ENCODE peak calls at places on chromosomes 4 and X, in ten cellular contexts. One of them, this sample, is unnamed.
A peak's percentile ranks its signal among the peaks of the same experiment; 100 is the strongest.

GRCh38 chr4:187711586-187711985 is 284.0 kb upstream of the ZFP42 start:
- DNase-seq in heart left ventricle: no peak
- DNase-seq in K562: no peak
- DNase-seq in astrocyte: no peak
- DNase-seq in CD8-positive, alpha-beta memory T cell: no peak
- DNase-seq in CD4-positive, CD25-positive, alpha-beta regulatory T cell: no peak
- DNase-seq in fibroblast of lung: no peak
- DNase-seq in tibial artery: no peak
- DNase-seq in H1: no peak
- DNase-seq in prostate gland: no peak
- DNase-seq in this sample: no peak

GRCh38 chr4:156362581-156362980 is 408.9 kb upstream of the CTSO start:
- DNase-seq in fibroblast of lung: peak; percentile 45
- DNase-seq in H1: no peak
- DNase-seq in K562: no peak
- DNase-seq in prostate gland: no peak
- DNase-seq in astrocyte: peak; percentile 54
- DNase-seq in CD8-positive, alpha-beta memory T cell: no peak
- DNase-seq in tibial artery: no peak
- DNase-seq in CD4-positive, CD25-positive, alpha-beta regulatory T cell: no peak
- DNase-seq in heart left ventricle: no peak
- DNase-seq in this sample: no peak

GRCh38 chr4:110132822-110133719 is 65.3 kb downstream of the ELOVL6 start:
- DNase-seq in prostate gland: no peak
- DNase-seq in K562: no peak
- DNase-seq in CD8-positive, alpha-beta memory T cell: no peak
- DNase-seq in astrocyte: no peak
- DNase-seq in fibroblast of lung: no peak
- DNase-seq in H1: no peak
- DNase-seq in tibial artery: no peak
- DNase-seq in CD4-positive, CD25-positive, alpha-beta regulatory T cell: no peak
- DNase-seq in heart left ventricle: no peak
- DNase-seq in this sample: peak; percentile 90

GRCh38 chr4:53522334-53522733 is 69.0 kb downstream of the LNX1 start:
- DNase-seq in prostate gland: peak; percentile 56
- DNase-seq in CD4-positive, CD25-positive, alpha-beta regulatory T cell: no peak
- DNase-seq in K562: no peak
- DNase-seq in tibial artery: no peak
- DNase-seq in H1: no peak
- DNase-seq in CD8-positive, alpha-beta memory T cell: no peak
- DNase-seq in heart left ventricle: no peak
- DNase-seq in astrocyte: no peak
- DNase-seq in fibroblast of lung: no peak
- DNase-seq in this sample: no peak

GRCh38 chrX:101550362-101550761 is at the start of gene ARMCX1:
- DNase-seq in heart left ventricle: peak; percentile 83
- DNase-seq in CD8-positive, alpha-beta memory T cell: peak; percentile 6
- DNase-seq in tibial artery: peak; percentile 86
- DNase-seq in fibroblast of lung: peak; percentile 83
- DNase-seq in K562: peak; percentile 14
- DNase-seq in prostate gland: peak; percentile 60
- DNase-seq in astrocyte: peak; percentile 67
- DNase-seq in CD4-positive, CD25-positive, alpha-beta regulatory T cell: no peak
- DNase-seq in H1: peak; percentile 53
- DNase-seq in this sample: peak; percentile 26

GRCh38 chr4:31068257-31069075 is 348.3 kb downstream of the PCDH7 start:
- DNase-seq in astrocyte: no peak
- DNase-seq in H1: no peak
- DNase-seq in tibial artery: no peak
- DNase-seq in fibroblast of lung: no peak
- DNase-seq in heart left ventricle: no peak
- DNase-seq in prostate gland: no peak
- DNase-seq in CD8-positive, alpha-beta memory T cell: no peak
- DNase-seq in CD4-positive, CD25-positive, alpha-beta regulatory T cell: no peak
- DNase-seq in K562: no peak
- DNase-seq in this sample: no peak

GRCh38 chr4:24965627-24966026 is 52.8 kb upstream of the CCDC149 start:
- DNase-seq in CD8-positive, alpha-beta memory T cell: no peak
- DNase-seq in prostate gland: no peak
- DNase-seq in K562: peak; percentile 71
- DNase-seq in CD4-positive, CD25-positive, alpha-beta regulatory T cell: peak; percentile 0
- DNase-seq in H1: peak; percentile 57
- DNase-seq in heart left ventricle: no peak
- DNase-seq in astrocyte: no peak
- DNase-seq in tibial artery: no peak
- DNase-seq in fibroblast of lung: peak; percentile 4
- DNase-seq in this sample: no peak

GRCh38 chr4:184318852-184319251 is 101.2 kb upstream of the ENPP6 start:
- DNase-seq in K562: no peak
- DNase-seq in tibial artery: no peak
- DNase-seq in CD4-positive, CD25-positive, alpha-beta regulatory T cell: no peak
- DNase-seq in heart left ventricle: no peak
- DNase-seq in astrocyte: no peak
- DNase-seq in fibroblast of lung: no peak
- DNase-seq in prostate gland: no peak
- DNase-seq in H1: peak; percentile 26
- DNase-seq in CD8-positive, alpha-beta memory T cell: no peak
- DNase-seq in this sample: no peak

GRCh38 chrX:6660567-6661252 is 125.8 kb upstream of the VCX3A start:
- DNase-seq in prostate gland: no peak
- DNase-seq in CD4-positive, CD25-positive, alpha-beta regulatory T cell: no peak
- DNase-seq in CD8-positive, alpha-beta memory T cell: no peak
- DNase-seq in heart left ventricle: no peak
- DNase-seq in K562: no peak
- DNase-seq in astrocyte: no peak
- DNase-seq in fibroblast of lung: no peak
- DNase-seq in tibial artery: no peak
- DNase-seq in H1: no peak
- DNase-seq in this sample: no peak

GRCh38 chr4:30460818-30461217 is 259.4 kb upstream of the PCDH7 start:
- DNase-seq in tibial artery: no peak
- DNase-seq in H1: no peak
- DNase-seq in prostate gland: no peak
- DNase-seq in fibroblast of lung: no peak
- DNase-seq in CD4-positive, CD25-positive, alpha-beta regulatory T cell: no peak
- DNase-seq in CD8-positive, alpha-beta memory T cell: no peak
- DNase-seq in K562: no peak
- DNase-seq in astrocyte: no peak
- DNase-seq in heart left ventricle: no peak
- DNase-seq in this sample: no peak

GRCh38 chr4:151921371-151921770 is 160.6 kb upstream of the GATB start:
- DNase-seq in tibial artery: no peak
- DNase-seq in prostate gland: no peak
- DNase-seq in heart left ventricle: no peak
- DNase-seq in K562: no peak
- DNase-seq in CD8-positive, alpha-beta memory T cell: no peak
- DNase-seq in fibroblast of lung: no peak
- DNase-seq in H1: no peak
- DNase-seq in CD4-positive, CD25-positive, alpha-beta regulatory T cell: no peak
- DNase-seq in astrocyte: peak; percentile 10
- DNase-seq in this sample: no peak

GRCh38 chrX:121570072-121570841 is 522.8 kb downstream of the GLUD2 start:
- DNase-seq in prostate gland: no peak
- DNase-seq in H1: no peak
- DNase-seq in CD8-positive, alpha-beta memory T cell: no peak
- DNase-seq in heart left ventricle: no peak
- DNase-seq in tibial artery: no peak
- DNase-seq in CD4-positive, CD25-positive, alpha-beta regulatory T cell: no peak
- DNase-seq in astrocyte: no peak
- DNase-seq in fibroblast of lung: no peak
- DNase-seq in K562: no peak
- DNase-seq in this sample: no peak

GRCh38 chr4:156939801-156940200 is 31.8 kb downstream of the PDGFC start:
- DNase-seq in fibroblast of lung: peak; percentile 72
- DNase-seq in H1: no peak
- DNase-seq in tibial artery: no peak
- DNase-seq in CD8-positive, alpha-beta memory T cell: no peak
- DNase-seq in astrocyte: no peak
- DNase-seq in CD4-positive, CD25-positive, alpha-beta regulatory T cell: no peak
- DNase-seq in prostate gland: no peak
- DNase-seq in K562: no peak
- DNase-seq in heart left ventricle: no peak
- DNase-seq in this sample: no peak

GRCh38 chrX:22541926-22542325 is 269.2 kb downstream of the CBLL2 start:
- DNase-seq in prostate gland: no peak
- DNase-seq in CD4-positive, CD25-positive, alpha-beta regulatory T cell: no peak
- DNase-seq in H1: no peak
- DNase-seq in tibial artery: no peak
- DNase-seq in CD8-positive, alpha-beta memory T cell: no peak
- DNase-seq in heart left ventricle: no peak
- DNase-seq in fibroblast of lung: no peak
- DNase-seq in astrocyte: peak; percentile 50
- DNase-seq in K562: no peak
- DNase-seq in this sample: no peak

GRCh38 chrX:118761950-118762725 is 34.7 kb downstream of the IL13RA1 start:
- DNase-seq in prostate gland: no peak
- DNase-seq in K562: peak; percentile 8
- DNase-seq in H1: no peak
- DNase-seq in astrocyte: no peak
- DNase-seq in tibial artery: no peak
- DNase-seq in heart left ventricle: no peak
- DNase-seq in fibroblast of lung: no peak
- DNase-seq in CD4-positive, CD25-positive, alpha-beta regulatory T cell: no peak
- DNase-seq in CD8-positive, alpha-beta memory T cell: no peak
- DNase-seq in this sample: no peak

GRCh38 chrX:140360924-140361323 is 143.9 kb downstream of the SOX3 start:
- DNase-seq in CD8-positive, alpha-beta memory T cell: no peak
- DNase-seq in H1: no peak
- DNase-seq in CD4-positive, CD25-positive, alpha-beta regulatory T cell: no peak
- DNase-seq in astrocyte: no peak
- DNase-seq in heart left ventricle: no peak
- DNase-seq in K562: no peak
- DNase-seq in fibroblast of lung: no peak
- DNase-seq in prostate gland: no peak
- DNase-seq in tibial artery: no peak
- DNase-seq in this sample: no peak
- H3K4me3 ChIP-seq in CD8-positive, alpha-beta memory T cell: no peak overlapping the region
- H3K4me3 ChIP-seq in H1: no peak overlapping the region
- H3K4me3 ChIP-seq in CD4-positive, CD25-positive, alpha-beta regulatory T cell: no peak overlapping the region
- H3K4me3 ChIP-seq in astrocyte: no peak overlapping the region
- H3K4me3 ChIP-seq in heart left ventricle: no peak overlapping the region
- H3K4me3 ChIP-seq in K562: no peak overlapping the region
- H3K4me3 ChIP-seq in fibroblast of lung: no peak overlapping the region
- H3K4me3 ChIP-seq in prostate gland: no peak overlapping the region
- H3K4me3 ChIP-seq in tibial artery: no peak overlapping the region
- H3K4me3 ChIP-seq in this sample: no peak overlapping the region

GRCh38 chr4:6546681-6547447 is 28.1 kb upstream of the MAN2B2 start:
- DNase-seq in K562: peak; percentile 84
- DNase-seq in prostate gland: peak; percentile 33
- DNase-seq in H1: peak; percentile 69
- DNase-seq in CD4-positive, CD25-positive, alpha-beta regulatory T cell: peak; percentile 45
- DNase-seq in CD8-positive, alpha-beta memory T cell: peak; percentile 45
- DNase-seq in fibroblast of lung: peak; percentile 78
- DNase-seq in heart left ventricle: no peak
- DNase-seq in tibial artery: no peak
- DNase-seq in astrocyte: peak; percentile 65
- DNase-seq in this sample: peak; percentile 55
- H3K27ac ChIP-seq in K562: no peak overlapping the region
- H3K27ac ChIP-seq in prostate gland: no peak overlapping the region
- H3K27ac ChIP-seq in H1: no peak overlapping the region
- H3K27ac ChIP-seq in CD4-positive, CD25-positive, alpha-beta regulatory T cell: no peak overlapping the region
- H3K27ac ChIP-seq in CD8-positive, alpha-beta memory T cell: no peak overlapping the region
- H3K27ac ChIP-seq in fibroblast of lung: no peak overlapping the region
- H3K27ac ChIP-seq in heart left ventricle: no peak overlapping the region
- H3K27ac ChIP-seq in tibial artery: no peak overlapping the region
- H3K27ac ChIP-seq in astrocyte: no peak overlapping the region
- H3K27ac ChIP-seq in this sample: no peak overlapping the region

DNA sequence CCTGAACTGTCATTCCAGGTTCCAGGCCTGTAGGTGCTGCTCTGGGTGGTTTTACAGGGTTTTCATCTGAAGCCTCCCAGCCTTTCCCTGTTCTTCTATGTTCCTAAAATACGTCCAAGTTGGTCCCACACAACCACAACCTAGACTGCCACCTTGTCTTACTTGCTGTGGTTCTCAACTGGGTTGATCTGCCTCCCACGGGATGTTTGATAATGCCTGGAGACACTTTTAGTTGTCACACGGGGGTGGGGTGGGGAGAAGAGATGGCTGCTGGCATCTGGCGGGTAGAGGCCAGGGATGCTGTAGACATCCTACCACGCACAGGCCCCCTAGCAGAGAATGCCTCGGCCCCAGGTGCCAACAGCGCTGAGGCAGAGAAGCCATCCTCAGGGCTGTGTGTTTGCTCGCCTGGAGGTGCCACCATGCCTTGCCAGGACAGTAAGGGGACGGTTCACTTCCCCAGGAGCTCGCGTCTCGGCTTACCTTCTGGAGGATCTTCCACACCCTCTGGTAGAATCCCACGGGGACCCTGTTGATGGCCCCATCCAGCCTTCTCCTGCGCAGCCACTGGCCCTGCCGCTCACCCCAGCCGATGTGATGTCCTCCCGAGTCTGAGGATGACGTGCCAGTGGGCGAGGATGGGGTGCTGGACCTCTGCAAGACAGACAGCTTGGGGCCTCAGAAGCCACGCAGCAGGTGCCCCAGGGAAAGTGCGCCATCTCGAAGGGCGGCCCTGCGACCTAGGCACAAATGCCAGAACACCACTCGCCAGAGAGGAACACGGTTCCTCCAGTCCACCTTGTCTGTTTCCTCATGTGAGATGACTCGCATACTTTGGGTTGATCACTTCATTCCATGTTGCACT is 87.0 kb downstream of the PHKA2 start:
- DNase-seq in fibroblast of lung: no peak
- DNase-seq in heart left ventricle: no peak
- DNase-seq in CD4-positive, CD25-positive, alpha-beta regulatory T cell: no peak
- DNase-seq in CD8-positive, alpha-beta memory T cell: no peak
- DNase-seq in tibial artery: no peak
- DNase-seq in H1: no peak
- DNase-seq in prostate gland: no peak
- DNase-seq in astrocyte: no peak
- DNase-seq in K562: no peak
- DNase-seq in this sample: no peak
- H3K9me3 ChIP-seq in fibroblast of lung: no peaks in the 10 kb centered on the region
- H3K9me3 ChIP-seq in heart left ventricle: no peaks in the 10 kb centered on the region
- H3K9me3 ChIP-seq in CD4-positive, CD25-positive, alpha-beta regulatory T cell: no peaks in the 10 kb centered on the region
- H3K9me3 ChIP-seq in CD8-positive, alpha-beta memory T cell: no peaks in the 10 kb centered on the region
- H3K9me3 ChIP-seq in tibial artery: no peaks in the 10 kb centered on the region
- H3K9me3 ChIP-seq in H1: no peaks in the 10 kb centered on the region
- H3K9me3 ChIP-seq in prostate gland: no peaks in the 10 kb centered on the region
- H3K9me3 ChIP-seq in astrocyte: no peaks in the 10 kb centered on the region
- H3K9me3 ChIP-seq in K562: no peaks in the 10 kb centered on the region
- H3K9me3 ChIP-seq in this sample: no peaks in the 10 kb centered on the region

DNA sequence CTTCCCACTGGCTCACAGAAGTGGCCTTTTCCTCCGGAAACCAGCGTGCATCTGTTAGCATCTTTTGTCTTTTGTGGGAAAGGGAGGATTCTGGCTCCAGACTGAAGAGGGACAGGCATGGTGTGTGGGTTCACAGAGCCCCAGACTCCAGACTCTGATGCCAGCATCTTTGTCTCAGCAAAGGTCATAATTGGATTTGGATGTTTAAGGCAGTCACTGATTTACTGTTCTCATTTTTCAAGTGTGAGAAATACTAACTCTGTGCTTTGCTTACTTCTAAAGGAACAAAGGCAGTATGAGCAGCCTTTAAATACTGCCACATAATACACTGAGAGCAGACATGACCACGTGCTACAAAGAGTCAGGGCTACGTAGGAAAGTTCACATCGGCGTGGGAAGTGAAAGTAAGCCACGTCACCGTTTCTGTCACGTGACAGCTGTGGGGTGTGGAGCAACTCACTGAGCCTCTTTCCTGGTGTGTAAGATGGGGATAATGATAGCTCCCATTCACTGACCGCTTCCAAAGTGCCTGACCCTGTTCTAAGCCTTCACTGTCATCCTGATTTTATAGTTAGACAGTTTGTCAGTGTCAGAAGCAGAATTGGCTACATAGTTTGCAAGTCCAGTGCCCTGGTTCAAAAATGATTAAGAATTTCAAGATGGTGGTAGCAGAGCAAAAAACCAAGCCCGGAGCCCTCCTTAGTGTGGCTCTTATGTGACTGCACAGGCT is 24.8 kb upstream of the TMSB4X start:
- DNase-seq in astrocyte: peak; percentile 87
- DNase-seq in H1: no peak
- DNase-seq in CD4-positive, CD25-positive, alpha-beta regulatory T cell: peak; percentile 88
- DNase-seq in CD8-positive, alpha-beta memory T cell: peak; percentile 87
- DNase-seq in tibial artery: peak; percentile 91
- DNase-seq in K562: peak; percentile 89
- DNase-seq in fibroblast of lung: peak; percentile 92
- DNase-seq in heart left ventricle: peak; percentile 82
- DNase-seq in prostate gland: peak; percentile 44
- DNase-seq in this sample: peak; percentile 87
- H3K4me3 ChIP-seq in astrocyte: no peak overlapping the region
- H3K4me3 ChIP-seq in H1: no peak overlapping the region
- H3K4me3 ChIP-seq in CD4-positive, CD25-positive, alpha-beta regulatory T cell: peak overlapping the region; percentile 75
- H3K4me3 ChIP-seq in CD8-positive, alpha-beta memory T cell: peak overlapping the region; percentile 64
- H3K4me3 ChIP-seq in tibial artery: no peak overlapping the region
- H3K4me3 ChIP-seq in K562: no peak overlapping the region
- H3K4me3 ChIP-seq in fibroblast of lung: no peak overlapping the region
- H3K4me3 ChIP-seq in heart left ventricle: no peak overlapping the region
- H3K4me3 ChIP-seq in prostate gland: no peak overlapping the region
- H3K4me3 ChIP-seq in this sample: no peak overlapping the region

This sample was measured in small intestine.